ENCODE peak calls at places on chromosome 22, in ten cellular contexts. One of them, this sample, is unnamed.

GRCh38 chr22:22704156-22704946 is 59.9 kb downstream of the GGTLC2 start:
- DNase-seq in heart left ventricle: no peak
- DNase-seq in A549: no peak
- DNase-seq in breast epithelium: no peak
- DNase-seq in body of pancreas: no peak
- DNase-seq in sigmoid colon: no peak
- DNase-seq in HCT116: no peak
- DNase-seq in endothelial cell of umbilical vein: no peak
- DNase-seq in stomach: no peak
- DNase-seq in GM12891: no peak
- DNase-seq in this sample: no peak

GRCh38 chr22:46364341-46365165 is 29.0 kb downstream of the TRMU start:
- DNase-seq in heart left ventricle: no peak
- DNase-seq in A549: no peak
- DNase-seq in breast epithelium: no peak
- DNase-seq in body of pancreas: no peak
- DNase-seq in sigmoid colon: no peak
- DNase-seq in HCT116: no peak
- DNase-seq in endothelial cell of umbilical vein: no peak
- DNase-seq in stomach: no peak
- DNase-seq in GM12891: no peak
- DNase-seq in this sample: peak; percentile 76

GRCh38 chr22:22878801-22879674 is 8.6 kb upstream of the IGLL5 start:
- DNase-seq in heart left ventricle: no peak
- DNase-seq in A549: no peak
- DNase-seq in breast epithelium: peak; percentile 9
- DNase-seq in body of pancreas: no peak
- DNase-seq in sigmoid colon: no peak
- DNase-seq in HCT116: no peak
- DNase-seq in endothelial cell of umbilical vein: no peak
- DNase-seq in stomach: no peak
- DNase-seq in GM12891: no peak
- DNase-seq in this sample: no peak

GRCh38 chr22:34225278-34225677 is 305.0 kb upstream of the LARGE1 start:
- DNase-seq in heart left ventricle: no peak
- DNase-seq in A549: no peak
- DNase-seq in breast epithelium: no peak
- DNase-seq in body of pancreas: no peak
- DNase-seq in sigmoid colon: no peak
- DNase-seq in HCT116: no peak
- DNase-seq in endothelial cell of umbilical vein: no peak
- DNase-seq in stomach: no peak
- DNase-seq in GM12891: no peak
- DNase-seq in this sample: no peak

GRCh38 chr22:46487318-46487717 is 50.1 kb downstream of the CELSR1 start:
- DNase-seq in heart left ventricle: no peak
- DNase-seq in A549: no peak
- DNase-seq in breast epithelium: no peak
- DNase-seq in body of pancreas: no peak
- DNase-seq in sigmoid colon: no peak
- DNase-seq in HCT116: no peak
- DNase-seq in endothelial cell of umbilical vein: no peak
- DNase-seq in stomach: no peak
- DNase-seq in GM12891: no peak
- DNase-seq in this sample: no peak

GRCh38 chr22:44703269-44703870 is 1.4 kb downstream of the PRR5 start:
- DNase-seq in heart left ventricle: no peak
- DNase-seq in A549: no peak
- DNase-seq in breast epithelium: no peak
- DNase-seq in body of pancreas: no peak
- DNase-seq in sigmoid colon: no peak
- DNase-seq in HCT116: no peak
- DNase-seq in endothelial cell of umbilical vein: no peak
- DNase-seq in stomach: no peak
- DNase-seq in GM12891: no peak
- DNase-seq in this sample: no peak

GRCh38 chr22:50469377-50470305 is 5.2 kb downstream of the SBF1 start:
- DNase-seq in heart left ventricle: peak; percentile 58
- DNase-seq in A549: no peak
- DNase-seq in breast epithelium: peak; percentile 67
- DNase-seq in body of pancreas: peak; percentile 77
- DNase-seq in sigmoid colon: peak; percentile 70
- DNase-seq in HCT116: peak; percentile 8
- DNase-seq in endothelial cell of umbilical vein: no peak
- DNase-seq in stomach: peak; percentile 83
- DNase-seq in GM12891: peak; percentile 97
- DNase-seq in this sample: peak; percentile 98

GRCh38 chr22:20239063-20239950 is 28.8 kb downstream of the RTN4R start:
- DNase-seq in heart left ventricle: peak; percentile 78
- DNase-seq in A549: no peak
- DNase-seq in breast epithelium: no peak
- DNase-seq in body of pancreas: no peak
- DNase-seq in sigmoid colon: no peak
- DNase-seq in HCT116: no peak
- DNase-seq in endothelial cell of umbilical vein: peak; percentile 12
- DNase-seq in stomach: no peak
- DNase-seq in GM12891: no peak
- DNase-seq in this sample: peak; percentile 86

GRCh38 chr22:31496735-31497146 is 405 bp downstream of the SFI1 start:
- DNase-seq in heart left ventricle: peak; percentile 29
- DNase-seq in A549: no peak
- DNase-seq in breast epithelium: no peak
- DNase-seq in body of pancreas: no peak
- DNase-seq in sigmoid colon: peak; percentile 76
- DNase-seq in HCT116: no peak
- DNase-seq in endothelial cell of umbilical vein: no peak
- DNase-seq in stomach: no peak
- DNase-seq in GM12891: no peak
- DNase-seq in this sample: peak; percentile 92

GRCh38 chr22:31492151-31492550 is 2.5 kb upstream of the EIF4ENIF1 start:
- DNase-seq in heart left ventricle: no peak
- DNase-seq in A549: no peak
- DNase-seq in breast epithelium: no peak
- DNase-seq in body of pancreas: no peak
- DNase-seq in sigmoid colon: no peak
- DNase-seq in HCT116: no peak
- DNase-seq in endothelial cell of umbilical vein: no peak
- DNase-seq in stomach: no peak
- DNase-seq in GM12891: no peak
- DNase-seq in this sample: no peak

GRCh38 chr22:31497148-31497938 is 1.0 kb downstream of the SFI1 start:
- DNase-seq in heart left ventricle: no peak
- DNase-seq in A549: no peak
- DNase-seq in breast epithelium: no peak
- DNase-seq in body of pancreas: no peak
- DNase-seq in sigmoid colon: no peak
- DNase-seq in HCT116: no peak
- DNase-seq in endothelial cell of umbilical vein: no peak
- DNase-seq in stomach: no peak
- DNase-seq in GM12891: no peak
- DNase-seq in this sample: no peak

GRCh38 chr22:31495343-31495742 is 993 bp upstream of the SFI1 start:
- DNase-seq in heart left ventricle: no peak
- DNase-seq in A549: no peak
- DNase-seq in breast epithelium: no peak
- DNase-seq in body of pancreas: no peak
- DNase-seq in sigmoid colon: no peak
- DNase-seq in HCT116: no peak
- DNase-seq in endothelial cell of umbilical vein: no peak
- DNase-seq in stomach: no peak
- DNase-seq in GM12891: no peak
- DNase-seq in this sample: no peak

GRCh38 chr22:31496007-31496734 is at the start of gene SFI1:
- DNase-seq in heart left ventricle: peak; percentile 92
- DNase-seq in A549: peak; percentile 66
- DNase-seq in breast epithelium: peak; percentile 78
- DNase-seq in body of pancreas: peak; percentile 91
- DNase-seq in sigmoid colon: peak; percentile 95
- DNase-seq in HCT116: peak; percentile 74
- DNase-seq in endothelial cell of umbilical vein: peak; percentile 92
- DNase-seq in stomach: peak; percentile 92
- DNase-seq in GM12891: peak; percentile 82
- DNase-seq in this sample: peak; percentile 98
- TF ChIP-seq POLR2A in heart left ventricle: peak; percentile 52
- TF ChIP-seq POLR2A in A549: peak; percentile 57
- TF ChIP-seq POLR2A in breast epithelium: no peak
- TF ChIP-seq POLR2A in body of pancreas: peak; percentile 75
- TF ChIP-seq POLR2A in sigmoid colon: peak; percentile 16
- TF ChIP-seq POLR2A in HCT116: peak; percentile 71
- TF ChIP-seq POLR2A in endothelial cell of umbilical vein: peak; percentile 16
- TF ChIP-seq POLR2A in stomach: no peak
- TF ChIP-seq POLR2A in GM12891: peak; percentile 76
- TF ChIP-seq POLR2A in this sample: no peak

GRCh38 chr22:25852223-25852622 is 110.2 kb downstream of the MYO18B start:
- DNase-seq in heart left ventricle: no peak
- DNase-seq in A549: no peak
- DNase-seq in breast epithelium: no peak
- DNase-seq in body of pancreas: no peak
- DNase-seq in sigmoid colon: no peak
- DNase-seq in HCT116: no peak
- DNase-seq in endothelial cell of umbilical vein: no peak
- DNase-seq in stomach: no peak
- DNase-seq in GM12891: no peak
- DNase-seq in this sample: no peak

GRCh38 chr22:25845985-25846745 is 104.2 kb downstream of the MYO18B start:
- DNase-seq in heart left ventricle: no peak
- DNase-seq in A549: no peak
- DNase-seq in breast epithelium: no peak
- DNase-seq in body of pancreas: no peak
- DNase-seq in sigmoid colon: no peak
- DNase-seq in HCT116: no peak
- DNase-seq in endothelial cell of umbilical vein: no peak
- DNase-seq in stomach: no peak
- DNase-seq in GM12891: peak; percentile 31
- DNase-seq in this sample: no peak

GRCh38 chr22:25847451-25847850 is 105.5 kb downstream of the MYO18B start:
- DNase-seq in heart left ventricle: no peak
- DNase-seq in A549: no peak
- DNase-seq in breast epithelium: no peak
- DNase-seq in body of pancreas: no peak
- DNase-seq in sigmoid colon: no peak
- DNase-seq in HCT116: no peak
- DNase-seq in endothelial cell of umbilical vein: no peak
- DNase-seq in stomach: no peak
- DNase-seq in GM12891: no peak
- DNase-seq in this sample: no peak

GRCh38 chr22:25849514-25849913 is 107.5 kb downstream of the MYO18B start:
- DNase-seq in heart left ventricle: peak; percentile 47
- DNase-seq in A549: no peak
- DNase-seq in breast epithelium: no peak
- DNase-seq in body of pancreas: peak; percentile 51
- DNase-seq in sigmoid colon: no peak
- DNase-seq in HCT116: no peak
- DNase-seq in endothelial cell of umbilical vein: no peak
- DNase-seq in stomach: no peak
- DNase-seq in GM12891: no peak
- DNase-seq in this sample: no peak

GRCh38 chr22:25848954-25849353 is 107.0 kb downstream of the MYO18B start:
- DNase-seq in heart left ventricle: no peak
- DNase-seq in A549: no peak
- DNase-seq in breast epithelium: no peak
- DNase-seq in body of pancreas: no peak
- DNase-seq in sigmoid colon: no peak
- DNase-seq in HCT116: no peak
- DNase-seq in endothelial cell of umbilical vein: no peak
- DNase-seq in stomach: no peak
- DNase-seq in GM12891: no peak
- DNase-seq in this sample: peak; percentile 49
- TF ChIP-seq POLR2A in heart left ventricle: no peak
- TF ChIP-seq POLR2A in A549: no peak
- TF ChIP-seq POLR2A in breast epithelium: no peak
- TF ChIP-seq POLR2A in body of pancreas: no peak
- TF ChIP-seq POLR2A in sigmoid colon: no peak
- TF ChIP-seq POLR2A in HCT116: no peak
- TF ChIP-seq POLR2A in endothelial cell of umbilical vein: no peak
- TF ChIP-seq POLR2A in stomach: no peak
- TF ChIP-seq POLR2A in GM12891: no peak
- TF ChIP-seq POLR2A in this sample: no peak

DNA sequence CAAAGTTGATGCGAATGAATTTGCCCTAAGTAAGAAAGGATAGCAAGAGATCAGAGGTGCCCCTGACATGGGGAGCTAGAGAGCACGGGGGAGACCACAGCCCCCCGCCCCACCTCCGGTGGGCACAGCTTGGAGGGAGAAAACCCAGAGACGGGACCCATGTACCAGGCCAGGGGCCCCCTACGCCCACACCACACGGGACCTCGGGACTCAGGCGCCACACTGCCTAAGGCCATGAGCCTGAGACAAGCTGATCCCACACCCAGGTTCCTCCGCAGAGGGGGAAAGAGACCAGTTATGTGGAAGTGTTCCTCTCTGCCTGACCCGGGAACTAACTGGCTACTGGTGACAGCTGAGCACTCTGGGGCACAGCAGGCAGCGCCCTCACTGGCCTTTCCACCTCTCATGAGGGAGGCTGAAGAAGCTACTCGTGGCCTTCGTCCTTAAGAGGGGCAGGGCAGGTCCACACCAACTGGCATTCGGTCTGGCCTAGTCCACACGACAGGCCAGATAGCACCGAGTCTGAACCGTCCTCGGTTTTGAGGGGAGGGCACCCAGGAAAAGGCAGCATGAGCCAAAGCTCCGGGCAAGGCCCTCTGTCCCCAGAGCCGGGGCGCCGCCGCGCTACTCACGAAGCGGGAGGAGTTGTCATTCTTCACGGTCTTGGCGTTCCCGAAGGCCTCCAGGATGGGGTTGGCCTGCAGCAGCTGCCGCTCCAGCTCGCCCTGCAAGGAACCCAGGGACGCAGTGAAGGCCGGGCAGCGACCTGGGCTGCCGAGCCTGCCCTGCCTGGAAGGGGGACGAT is 65.8 kb downstream of the MYH9 start:
- DNase-seq in heart left ventricle: no peak
- DNase-seq in A549: no peak
- DNase-seq in breast epithelium: no peak
- DNase-seq in body of pancreas: no peak
- DNase-seq in sigmoid colon: no peak
- DNase-seq in HCT116: no peak
- DNase-seq in endothelial cell of umbilical vein: no peak
- DNase-seq in stomach: no peak
- DNase-seq in GM12891: no peak
- DNase-seq in this sample: peak; percentile 90
- TF ChIP-seq POLR2A in heart left ventricle: no peak
- TF ChIP-seq POLR2A in A549: no peak
- TF ChIP-seq POLR2A in breast epithelium: no peak
- TF ChIP-seq POLR2A in body of pancreas: no peak
- TF ChIP-seq POLR2A in sigmoid colon: no peak
- TF ChIP-seq POLR2A in HCT116: no peak
- TF ChIP-seq POLR2A in endothelial cell of umbilical vein: no peak
- TF ChIP-seq POLR2A in stomach: no peak
- TF ChIP-seq POLR2A in GM12891: no peak
- TF ChIP-seq POLR2A in this sample: no peak

GRCh38 chr22:21450320-21450831 is 16.8 kb upstream of the TMEM191C start:
- DNase-seq in heart left ventricle: peak; percentile 6
- DNase-seq in A549: no peak
- DNase-seq in breast epithelium: no peak
- DNase-seq in body of pancreas: no peak
- DNase-seq in sigmoid colon: peak; percentile 40
- DNase-seq in HCT116: no peak
- DNase-seq in endothelial cell of umbilical vein: no peak
- DNase-seq in stomach: peak; percentile 18
- DNase-seq in GM12891: no peak
- DNase-seq in this sample: peak; percentile 43

GRCh38 chr22:21447694-21448402 is 19.3 kb upstream of the TMEM191C start:
- DNase-seq in heart left ventricle: peak; percentile 13
- DNase-seq in A549: no peak
- DNase-seq in breast epithelium: no peak
- DNase-seq in body of pancreas: peak; percentile 90
- DNase-seq in sigmoid colon: peak; percentile 61
- DNase-seq in HCT116: no peak
- DNase-seq in endothelial cell of umbilical vein: no peak
- DNase-seq in stomach: peak; percentile 21
- DNase-seq in GM12891: no peak
- DNase-seq in this sample: peak; percentile 55

GRCh38 chr22:21448627-21449416 is 18.4 kb upstream of the TMEM191C start:
- DNase-seq in heart left ventricle: peak; percentile 12
- DNase-seq in A549: no peak
- DNase-seq in breast epithelium: no peak
- DNase-seq in body of pancreas: peak; percentile 4
- DNase-seq in sigmoid colon: peak; percentile 50
- DNase-seq in HCT116: no peak
- DNase-seq in endothelial cell of umbilical vein: no peak
- DNase-seq in stomach: peak; percentile 22
- DNase-seq in GM12891: no peak
- DNase-seq in this sample: no peak

GRCh38 chr22:21450858-21451331 is 16.3 kb upstream of the TMEM191C start:
- DNase-seq in heart left ventricle: peak; percentile 7
- DNase-seq in A549: no peak
- DNase-seq in breast epithelium: no peak
- DNase-seq in body of pancreas: no peak
- DNase-seq in sigmoid colon: peak; percentile 35
- DNase-seq in HCT116: no peak
- DNase-seq in endothelial cell of umbilical vein: no peak
- DNase-seq in stomach: peak; percentile 10
- DNase-seq in GM12891: no peak
- DNase-seq in this sample: peak; percentile 25

GRCh38 chr22:21449531-21450319 is 17.5 kb upstream of the TMEM191C start:
- DNase-seq in heart left ventricle: peak; percentile 16
- DNase-seq in A549: no peak
- DNase-seq in breast epithelium: no peak
- DNase-seq in body of pancreas: no peak
- DNase-seq in sigmoid colon: peak; percentile 48
- DNase-seq in HCT116: no peak
- DNase-seq in endothelial cell of umbilical vein: no peak
- DNase-seq in stomach: peak; percentile 19
- DNase-seq in GM12891: no peak
- DNase-seq in this sample: peak; percentile 58
- TF ChIP-seq POLR2A in heart left ventricle: no peak
- TF ChIP-seq POLR2A in A549: no peak
- TF ChIP-seq POLR2A in breast epithelium: no peak
- TF ChIP-seq POLR2A in body of pancreas: no peak
- TF ChIP-seq POLR2A in sigmoid colon: no peak
- TF ChIP-seq POLR2A in HCT116: no peak
- TF ChIP-seq POLR2A in endothelial cell of umbilical vein: no peak
- TF ChIP-seq POLR2A in stomach: no peak
- TF ChIP-seq POLR2A in GM12891: no peak
- TF ChIP-seq POLR2A in this sample: no peak